ENCODE peak calls at places on chromosome 10, in six cellular contexts. X is left cardiac atrium; E is CD8-positive, alpha-beta memory T cell; T is epithelial cell of esophagus; U is heart right ventricle; P is fibroblast of gingiva. W is an unnamed sample.

GRCh38 chr10:91521444-91521843 is 111.3 kb downstream of the HECTD2 start:
- DNase-seq in U (no peak), E (no peak), P (peak; percentile 24), T (peak; percentile 66), X (no peak), W (no peak)

GRCh38 chr10:46326066-46326465 is 39.3 kb downstream of the ANTXRL start:
- DNase-seq in X (no peak), E (no peak), U (no peak), P (no peak), T (no peak), W (no peak)

GRCh38 chr10:5497948-5498730 is 1.2 kb downstream of the CALML5 start:
- DNase-seq in E (no peak), P (no peak), X (no peak), T (no peak), U (no peak), W (no peak)

GRCh38 chr10:93259126-93259525 is 185.4 kb downstream of the CYP26A1 start:
- DNase-seq in P (no peak), T (peak; percentile 19), X (no peak), E (no peak), U (no peak), W (no peak)

GRCh38 chr10:89278034-89278535 is 23.8 kb upstream of the IFIT2 start:
- DNase-seq in T (peak; percentile 99), E (no peak), U (peak; percentile 82), P (peak; percentile 90), X (no peak), W (peak; percentile 90)

GRCh38 chr10:89043052-89043451 is 52.5 kb downstream of the FAS start:
- DNase-seq in T (peak; percentile 28), X (no peak), U (no peak), E (no peak), P (no peak), W (no peak)

GRCh38 chr10:107442035-107442505 is 277.6 kb upstream of the SORCS1 start:
- DNase-seq in T (peak; percentile 76), U (no peak), E (no peak), X (no peak), P (peak; percentile 35), W (no peak)

GRCh38 chr10:50594012-50594411 is 29.7 kb downstream of the SGMS1 start:
- DNase-seq in X (no peak), E (no peak), U (no peak), P (peak; percentile 91), T (peak; percentile 58), W (peak; percentile 82)

GRCh38 chr10:118564652-118565051 is 30.8 kb downstream of the PRLHR start:
- DNase-seq in E (no peak), T (peak; percentile 56), U (no peak), P (peak; percentile 8), X (no peak), W (no peak)